ENCODE peak calls at places on chromosome 2, in four cellular contexts. C is activated CD8-positive, alpha-beta memory T cell treated with anti-CD3 and anti-CD28 coated beads for 1 hour; L is activated CD4-positive, alpha-beta memory T cell treated with anti-CD3 and anti-CD28 coated beads, Interleukin-2, amount 10 ng/mL, durations not matched to agents 7 days and 5 days; O is mesothelial cell of epicardium. N is an unnamed sample.

GRCh38 chr2:25306767-25307368 is 34.9 kb downstream of the DNMT3A start:
- DNase-seq in C (no peak), L (no peak), O (no peak), N (no peak)

GRCh38 chr2:231008131-231008530 is 12.2 kb downstream of the SPATA3 start:
- DNase-seq in O (no peak), L (no peak), C (no peak), N (no peak)

GRCh38 chr2:169716229-169716886 is 17.3 kb upstream of the KLHL23 start:
- DNase-seq in O (no peak), C (no peak), L (no peak), N (no peak)

GRCh38 chr2:148989882-148990493 is 48.5 kb upstream of the LYPD6B start:
- DNase-seq in C (no peak), L (peak), O (peak), N (peak)

GRCh38 chr2:190533968-190534309 is 583 bp downstream of the NEMP2 start:
- DNase-seq in C (no peak), L (peak), O (no peak), N (peak)

GRCh38 chr2:44582363-44583008 is 220.7 kb downstream of the CAMKMT start:
- DNase-seq in O (no peak), C (no peak), L (no peak), N (no peak)

GRCh38 chr2:219298759-219299371 is 10.3 kb downstream of the PTPRN start:
- DNase-seq in L (peak), C (peak), O (peak), N (peak)

GRCh38 chr2:209495855-209496585 is 72.2 kb downstream of the MAP2 start:
- DNase-seq in O (no peak), C (no peak), L (no peak), N (peak)

GRCh38 chr2:149732001-149732685 is 144.6 kb upstream of the MMADHC start:
- DNase-seq in C (no peak), O (no peak), L (no peak), N (peak)

GRCh38 chr2:237980751-237981150 is 13.9 kb downstream of the UBE2F start:
- DNase-seq in C (no peak), L (no peak), O (no peak), N (peak)

GRCh38 chr2:43469094-43469493 is 126.7 kb downstream of the THADA start:
- DNase-seq in L (no peak), O (no peak), C (no peak), N (no peak)

GRCh38 chr2:186032337-186032736 is 293.7 kb downstream of the FSIP2 start:
- DNase-seq in L (no peak), O (no peak), C (no peak), N (no peak)

GRCh38 chr2:129133692-129134641 is 815.3 kb upstream of the HS6ST1 start:
- DNase-seq in C (no peak), O (no peak), L (no peak), N (no peak)

GRCh38 chr2:14517731-14518130 is 114.8 kb upstream of the LRATD1 start:
- DNase-seq in L (no peak), C (no peak), O (no peak), N (no peak)

GRCh38 chr2:30984141-30984540 is 154.1 kb downstream of the GALNT14 start:
- DNase-seq in L (no peak), O (no peak), C (no peak), N (no peak)

GRCh38 chr2:150339951-150340350 is 147.5 kb downstream of the RND3 start:
- DNase-seq in O (no peak), C (no peak), L (no peak), N (no peak)

GRCh38 chr2:17058772-17059402 is 393.3 kb upstream of the CYRIA start:
- DNase-seq in C (no peak), L (no peak), O (no peak), N (no peak)

GRCh38 chr2:76154981-76155380 is 444.3 kb upstream of the GCFC2 start:
- DNase-seq in L (no peak), C (no peak), O (no peak), N (no peak)

GRCh38 chr2:134648547-134648946 is 70.3 kb downstream of the TMEM163 start:
- DNase-seq in C (no peak), O (no peak), L (no peak), N (peak)

GRCh38 chr2:95076705-95077520 is 44.7 kb downstream of the MRPS5 start:
- DNase-seq in O (peak), L (peak), C (peak), N (peak)

GRCh38 chr2:30232801-30233130 is 1.4 kb downstream of the LBH start:
- DNase-seq in O (peak), L (peak), C (no peak), N (no peak)

GRCh38 chr2:241036397-241036963 is 38.1 kb downstream of the SNED1 start:
- DNase-seq in L (peak), O (no peak), C (peak), N (no peak)

GRCh38 chr2:47266939-47267338 is 111.8 kb upstream of the STPG4 start:
- DNase-seq in L (no peak), C (no peak), O (no peak), N (no peak)

GRCh38 chr2:15307526-15307925 is 253.6 kb downstream of the NBAS start:
- DNase-seq in C (no peak), L (no peak), O (no peak), N (no peak)

GRCh38 chr2:96261328-96262003 is 4.3 kb downstream of the TMEM127 start:
- DNase-seq in C (no peak), O (no peak), L (no peak), N (no peak)

GRCh38 chr2:60641866-60642788 is 88.7 kb upstream of the BCL11A start:
- DNase-seq in C (no peak), L (no peak), O (no peak), N (peak)

GRCh38 chr2:132519566-132519965 is 103.0 kb downstream of the GPR39 start:
- DNase-seq in C (no peak), O (no peak), L (no peak), N (no peak)

GRCh38 chr2:197777823-197778407 is 7.2 kb downstream of the BOLL start:
- DNase-seq in O (no peak), L (no peak), C (no peak), N (peak)

GRCh38 chr2:234792566-234792965 is 159.3 kb upstream of the SH3BP4 start:
- DNase-seq in L (no peak), O (no peak), C (no peak), N (no peak)

GRCh38 chr2:188292446-188293239 is 969 bp downstream of the GULP1 start:
- DNase-seq in O (peak), C (no peak), L (no peak), N (peak)

GRCh38 chr2:216777637-216778273 is 82.1 kb downstream of the TNP1 start:
- DNase-seq in O (no peak), C (no peak), L (peak), N (peak)

GRCh38 chr2:29459445-29460179 is 344.4 kb downstream of the CLIP4 start:
- DNase-seq in L (no peak), C (no peak), O (no peak), N (peak)

GRCh38 chr2:158214431-158214830 is 112.8 kb downstream of the UPP2 start:
- DNase-seq in O (no peak), C (no peak), L (no peak), N (no peak)

GRCh38 chr2:136251777-136252477 is 134.0 kb upstream of the CXCR4 start:
- DNase-seq in O (no peak), L (no peak), C (no peak), N (no peak)

GRCh38 chr2:53672881-53673522 is 94.6 kb upstream of the CHAC2 start:
- DNase-seq in O (no peak), C (no peak), L (no peak), N (no peak)

GRCh38 chr2:127893494-127893893 is 7.7 kb upstream of the AMMECR1L start:
- DNase-seq in O (no peak), C (no peak), L (no peak), N (no peak)

GRCh38 chr2:15660491-15661294 is 69.0 kb downstream of the DDX1 start:
- DNase-seq in O (no peak), L (no peak), C (no peak), N (no peak)